ENCODE peak calls at places on chromosomes 4 and X, in five cellular contexts. One of them, this sample, is unnamed.

GRCh38 chr4:38523524-38524448 is 140.2 kb upstream of the KLF3 start:
- DNase-seq in brain microvascular endothelial cell: no peak
- DNase-seq in IMR-90: no peak
- DNase-seq in HL-60: peak; percentile 78
- DNase-seq in lower lobe of right lung: no peak
- DNase-seq in this sample: no peak

GRCh38 chrX:153378607-153379006 is 22.5 kb downstream of the PNMA6E start:
- DNase-seq in HL-60: no peak
- DNase-seq in IMR-90: no peak
- DNase-seq in lower lobe of right lung: no peak
- DNase-seq in brain microvascular endothelial cell: no peak
- DNase-seq in this sample: no peak

GRCh38 chr4:161601011-161601410 is 562.8 kb downstream of the FSTL5 start:
- DNase-seq in IMR-90: no peak
- DNase-seq in lower lobe of right lung: no peak
- DNase-seq in HL-60: no peak
- DNase-seq in brain microvascular endothelial cell: no peak
- DNase-seq in this sample: no peak

GRCh38 chr4:88078592-88078991 is 71.2 kb downstream of the PKD2 start:
- DNase-seq in brain microvascular endothelial cell: no peak
- DNase-seq in IMR-90: no peak
- DNase-seq in lower lobe of right lung: no peak
- DNase-seq in HL-60: no peak
- DNase-seq in this sample: no peak

GRCh38 chr4:177266492-177266891 is 43.2 kb upstream of the NEIL3 start:
- DNase-seq in IMR-90: no peak
- DNase-seq in brain microvascular endothelial cell: no peak
- DNase-seq in HL-60: no peak
- DNase-seq in lower lobe of right lung: no peak
- DNase-seq in this sample: no peak

GRCh38 chrX:130174051-130174704 is 2.4 kb downstream of the RAB33A start:
- DNase-seq in HL-60: no peak
- DNase-seq in IMR-90: peak; percentile 81
- DNase-seq in lower lobe of right lung: no peak
- DNase-seq in brain microvascular endothelial cell: peak; percentile 50
- DNase-seq in this sample: no peak

GRCh38 chr4:18012115-18012806 is 9.3 kb downstream of the LCORL start:
- DNase-seq in IMR-90: no peak
- DNase-seq in HL-60: no peak
- DNase-seq in lower lobe of right lung: no peak
- DNase-seq in brain microvascular endothelial cell: no peak
- DNase-seq in this sample: no peak

GRCh38 chr4:41057456-41057855 is 156.9 kb downstream of the APBB2 start:
- DNase-seq in brain microvascular endothelial cell: peak; percentile 28
- DNase-seq in lower lobe of right lung: no peak
- DNase-seq in IMR-90: peak; percentile 49
- DNase-seq in HL-60: no peak
- DNase-seq in this sample: no peak

GRCh38 chr4:167020410-167020809 is 213.9 kb downstream of the SPOCK3 start:
- DNase-seq in IMR-90: no peak
- DNase-seq in brain microvascular endothelial cell: no peak
- DNase-seq in HL-60: peak; percentile 2
- DNase-seq in lower lobe of right lung: no peak
- DNase-seq in this sample: no peak

GRCh38 chr4:129446074-129446473 is 350.1 kb downstream of the C4orf33 start:
- DNase-seq in brain microvascular endothelial cell: peak; percentile 50
- DNase-seq in HL-60: no peak
- DNase-seq in IMR-90: no peak
- DNase-seq in lower lobe of right lung: peak; percentile 14
- DNase-seq in this sample: no peak

GRCh38 chrX:9357500-9358139 is 107.2 kb upstream of the TBL1X start:
- DNase-seq in HL-60: no peak
- DNase-seq in lower lobe of right lung: no peak
- DNase-seq in brain microvascular endothelial cell: no peak
- DNase-seq in IMR-90: no peak
- DNase-seq in this sample: no peak

GRCh38 chr4:55758570-55758969 is 61.0 kb upstream of the EXOC1L start:
- DNase-seq in lower lobe of right lung: no peak
- DNase-seq in brain microvascular endothelial cell: no peak
- DNase-seq in HL-60: no peak
- DNase-seq in IMR-90: no peak
- DNase-seq in this sample: no peak

GRCh38 chrX:150199181-150199580 is 163.9 kb upstream of the MAMLD1 start:
- DNase-seq in lower lobe of right lung: no peak
- DNase-seq in brain microvascular endothelial cell: no peak
- DNase-seq in HL-60: no peak
- DNase-seq in IMR-90: no peak
- DNase-seq in this sample: no peak

GRCh38 chr4:81632581-81633247 is 161.0 kb upstream of the RASGEF1B start:
- DNase-seq in lower lobe of right lung: no peak
- DNase-seq in IMR-90: no peak
- DNase-seq in brain microvascular endothelial cell: no peak
- DNase-seq in HL-60: no peak
- DNase-seq in this sample: no peak

GRCh38 chr4:24475756-24476155 is 108.6 kb downstream of the DHX15 start:
- DNase-seq in HL-60: no peak
- DNase-seq in IMR-90: no peak
- DNase-seq in brain microvascular endothelial cell: no peak
- DNase-seq in lower lobe of right lung: no peak
- DNase-seq in this sample: no peak

GRCh38 chrX:153744210-153745066 is 19.6 kb upstream of the PLXNB3 start:
- DNase-seq in brain microvascular endothelial cell: no peak
- DNase-seq in lower lobe of right lung: no peak
- DNase-seq in HL-60: no peak
- DNase-seq in IMR-90: no peak
- DNase-seq in this sample: no peak

GRCh38 chr4:26029512-26030131 is 115.6 kb downstream of the SMIM20 start:
- DNase-seq in lower lobe of right lung: no peak
- DNase-seq in HL-60: no peak
- DNase-seq in brain microvascular endothelial cell: no peak
- DNase-seq in IMR-90: no peak
- DNase-seq in this sample: no peak

GRCh38 chr4:39469429-39470077 is 10.7 kb downstream of the LIAS start:
- DNase-seq in brain microvascular endothelial cell: peak; percentile 81
- DNase-seq in HL-60: peak; percentile 61
- DNase-seq in IMR-90: peak; percentile 87
- DNase-seq in lower lobe of right lung: no peak
- DNase-seq in this sample: peak; percentile 67

GRCh38 chrX:129781134-129782014 is 1.6 kb downstream of the SASH3 start:
- DNase-seq in IMR-90: no peak
- DNase-seq in HL-60: peak; percentile 89
- DNase-seq in lower lobe of right lung: peak; percentile 79
- DNase-seq in brain microvascular endothelial cell: no peak
- DNase-seq in this sample: no peak

GRCh38 chr4:35818520-35818919 is 425.8 kb downstream of the ARAP2 start:
- DNase-seq in HL-60: no peak
- DNase-seq in lower lobe of right lung: no peak
- DNase-seq in brain microvascular endothelial cell: no peak
- DNase-seq in IMR-90: no peak
- DNase-seq in this sample: no peak

GRCh38 chr4:158913766-158914165 is 144.9 kb downstream of the FNIP2 start:
- DNase-seq in brain microvascular endothelial cell: no peak
- DNase-seq in IMR-90: no peak
- DNase-seq in lower lobe of right lung: no peak
- DNase-seq in HL-60: no peak
- DNase-seq in this sample: no peak

GRCh38 chrX:151694661-151695582 is at the start of gene PRRG3:
- DNase-seq in lower lobe of right lung: no peak
- DNase-seq in HL-60: no peak
- DNase-seq in IMR-90: no peak
- DNase-seq in brain microvascular endothelial cell: no peak
- DNase-seq in this sample: no peak

GRCh38 chr4:101419324-101420135 is 72.2 kb upstream of the PPP3CA start:
- DNase-seq in brain microvascular endothelial cell: no peak
- DNase-seq in HL-60: peak; percentile 8
- DNase-seq in IMR-90: peak; percentile 41
- DNase-seq in lower lobe of right lung: no peak
- DNase-seq in this sample: no peak

DNA sequence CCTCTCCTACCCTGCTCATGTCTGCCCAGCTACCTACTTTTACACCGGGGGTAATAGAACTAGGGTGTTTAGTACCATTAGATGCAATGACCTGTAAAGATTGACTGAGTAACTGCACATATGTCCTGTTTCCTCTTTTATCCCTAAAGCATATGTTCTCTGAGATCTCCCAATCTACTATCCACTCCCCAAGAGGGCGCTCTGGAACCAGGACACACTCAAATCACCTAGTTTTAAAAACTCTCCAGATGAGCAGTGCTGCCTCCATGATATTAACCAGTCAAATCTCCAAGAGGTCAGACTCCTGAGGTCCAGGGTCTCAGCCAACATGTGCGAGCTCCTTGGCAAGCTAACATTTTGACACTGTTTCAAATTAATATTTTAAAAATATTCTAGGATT is 87.0 kb upstream of the TSPAN5 start:
- DNase-seq in lower lobe of right lung: no peak
- DNase-seq in HL-60: peak; percentile 31
- DNase-seq in IMR-90: peak; percentile 15
- DNase-seq in brain microvascular endothelial cell: peak; percentile 16
- DNase-seq in this sample: no peak
- TF ChIP-seq CTCF in lower lobe of right lung: no peak
- TF ChIP-seq CTCF in HL-60: no peak
- TF ChIP-seq CTCF in IMR-90: peak; percentile 52
- TF ChIP-seq CTCF in brain microvascular endothelial cell: peak; percentile 58
- TF ChIP-seq CTCF in this sample: peak; percentile 20

GRCh38 chr4:4874254-4874653 is 14.8 kb downstream of the MSX1 start:
- DNase-seq in brain microvascular endothelial cell: no peak
- DNase-seq in IMR-90: no peak
- DNase-seq in HL-60: no peak
- DNase-seq in lower lobe of right lung: no peak
- DNase-seq in this sample: no peak

GRCh38 chr4:4871267-4872147 is 12.0 kb downstream of the MSX1 start:
- DNase-seq in brain microvascular endothelial cell: no peak
- DNase-seq in IMR-90: no peak
- DNase-seq in HL-60: no peak
- DNase-seq in lower lobe of right lung: no peak
- DNase-seq in this sample: no peak

GRCh38 chr4:4870493-4871266 is 11.2 kb downstream of the MSX1 start:
- DNase-seq in IMR-90: no peak
- DNase-seq in lower lobe of right lung: no peak
- DNase-seq in brain microvascular endothelial cell: no peak
- DNase-seq in HL-60: no peak
- DNase-seq in this sample: no peak

GRCh38 chr4:4869731-4870483 is 10.4 kb downstream of the MSX1 start:
- DNase-seq in lower lobe of right lung: no peak
- DNase-seq in HL-60: no peak
- DNase-seq in brain microvascular endothelial cell: no peak
- DNase-seq in IMR-90: no peak
- DNase-seq in this sample: no peak

GRCh38 chr4:4872148-4872903 is 12.9 kb downstream of the MSX1 start:
- DNase-seq in lower lobe of right lung: no peak
- DNase-seq in brain microvascular endothelial cell: no peak
- DNase-seq in IMR-90: no peak
- DNase-seq in HL-60: no peak
- DNase-seq in this sample: no peak
- H3K4me3 ChIP-seq in lower lobe of right lung: no peak overlapping the region
- H3K4me3 ChIP-seq in brain microvascular endothelial cell: no peak overlapping the region
- H3K4me3 ChIP-seq in IMR-90: no peak overlapping the region
- H3K4me3 ChIP-seq in HL-60: no peak overlapping the region
- H3K4me3 ChIP-seq in this sample: no peak overlapping the region

GRCh38 chr4:108030332-108030731 is 40.6 kb downstream of the HADH start:
- DNase-seq in brain microvascular endothelial cell: peak; percentile 78
- DNase-seq in IMR-90: peak; percentile 76
- DNase-seq in lower lobe of right lung: no peak
- DNase-seq in HL-60: peak; percentile 49
- DNase-seq in this sample: peak; percentile 21
- TF ChIP-seq CTCF in brain microvascular endothelial cell: peak; percentile 78
- TF ChIP-seq CTCF in IMR-90: peak; percentile 71
- TF ChIP-seq CTCF in lower lobe of right lung: peak; percentile 35
- TF ChIP-seq CTCF in HL-60: no peak
- TF ChIP-seq CTCF in this sample: peak; percentile 69

DNA sequence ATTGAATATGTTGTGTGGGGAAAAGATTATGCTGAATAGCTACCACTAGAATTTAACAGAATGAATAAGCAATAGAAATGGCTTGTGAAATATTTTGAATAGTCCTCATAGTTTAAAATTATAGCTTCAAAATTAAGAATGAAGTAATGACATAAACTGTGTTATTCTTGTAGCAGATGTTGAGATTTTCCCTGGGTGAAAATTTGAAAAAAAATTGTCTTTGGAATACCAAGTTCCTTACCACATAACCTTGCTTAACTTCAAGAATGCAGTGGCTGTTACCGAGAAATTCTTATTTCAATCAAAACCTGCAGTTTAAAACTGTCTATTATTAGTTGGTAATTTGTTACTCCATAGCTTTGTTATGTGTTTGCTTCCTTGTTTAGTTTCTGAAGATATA is 1268.6 kb downstream of the RAPGEF2 start:
- DNase-seq in HL-60: no peak
- DNase-seq in brain microvascular endothelial cell: no peak
- DNase-seq in IMR-90: no peak
- DNase-seq in lower lobe of right lung: no peak
- DNase-seq in this sample: no peak
- H3K4me3 ChIP-seq in HL-60: no peak overlapping the region
- H3K4me3 ChIP-seq in brain microvascular endothelial cell: no peak overlapping the region
- H3K4me3 ChIP-seq in IMR-90: no peak overlapping the region
- H3K4me3 ChIP-seq in lower lobe of right lung: no peak overlapping the region
- H3K4me3 ChIP-seq in this sample: no peak overlapping the region

DNA sequence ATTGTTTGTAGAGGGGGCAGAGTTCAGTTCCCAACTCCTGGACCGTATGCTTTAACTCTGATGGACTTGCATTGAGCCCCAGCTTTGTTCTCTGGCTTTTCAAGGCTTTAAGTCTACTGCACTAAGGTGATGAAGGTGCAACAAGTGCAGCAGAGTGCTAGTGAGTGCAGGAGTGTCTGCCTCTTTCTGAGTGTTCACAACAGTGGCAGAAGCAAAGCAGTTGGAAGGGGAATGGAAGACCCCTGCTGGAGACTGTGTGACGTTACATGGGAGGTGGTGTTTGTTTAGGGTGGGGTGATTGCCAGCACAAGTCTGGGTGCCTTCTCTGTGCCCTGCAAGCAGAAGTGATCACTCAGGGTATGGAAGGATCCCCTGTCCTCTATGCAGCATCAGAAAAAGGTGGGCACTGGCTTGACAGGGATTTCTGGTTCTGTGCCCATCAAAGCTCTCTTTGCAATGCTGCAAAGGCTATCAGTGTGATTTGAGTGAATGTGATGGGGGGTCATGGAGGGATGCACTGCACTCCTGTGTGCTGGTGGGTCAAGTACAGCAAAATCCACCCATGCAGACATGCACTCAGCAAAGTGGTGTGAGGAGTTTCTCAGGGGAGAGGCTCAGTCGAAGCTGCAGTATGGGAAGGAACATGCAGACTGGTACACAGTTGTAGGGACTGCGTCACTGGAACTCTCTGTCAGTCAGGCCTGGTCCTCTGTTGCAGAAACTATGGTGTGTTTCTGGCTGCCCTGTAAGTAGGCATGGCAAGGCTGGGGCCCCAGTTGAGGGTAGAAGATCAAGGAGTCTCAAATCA is 70.9 kb upstream of the UGT2B7 start:
- DNase-seq in lower lobe of right lung: no peak
- DNase-seq in IMR-90: no peak
- DNase-seq in brain microvascular endothelial cell: no peak
- DNase-seq in HL-60: peak; percentile 5
- DNase-seq in this sample: no peak
- TF ChIP-seq CTCF in lower lobe of right lung: no peak
- TF ChIP-seq CTCF in IMR-90: no peak
- TF ChIP-seq CTCF in brain microvascular endothelial cell: peak; percentile 74
- TF ChIP-seq CTCF in HL-60: no peak
- TF ChIP-seq CTCF in this sample: no peak

This sample was measured in AG04449.